ENCODE peak calls at places on chromosomes 2 and 18, in four cellular contexts. T is NCI-H2081, W is activated T-cell treated with anti-CD3 and anti-CD28 coated beads for 24 hours, I is epithelial cell of proximal tubule. M is an unnamed sample.

GRCh38 chr2:36659872-36660312 is 36.6 kb upstream of the VIT start:
- DNase-seq in W (no peak), I (no peak), T (no peak), M (peak; percentile 28)

GRCh38 chr18:55455938-55456337 is 132.1 kb downstream of the TCF4 start:
- DNase-seq in I (no peak), T (peak; percentile 47), W (no peak), M (no peak)

GRCh38 chr2:217691920-217692666 is 310.7 kb downstream of the TNS1 start:
- DNase-seq in W (no peak), I (no peak), T (no peak), M (no peak)

GRCh38 chr2:148273158-148273691 is 252.3 kb downstream of the MBD5 start:
- DNase-seq in T (no peak), I (peak; percentile 91), W (no peak), M (no peak)

GRCh38 chr2:60867848-60868247 is 13.5 kb upstream of the REL start:
- DNase-seq in I (no peak), W (no peak), T (no peak), M (no peak)

GRCh38 chr2:168233726-168234406 is 13.5 kb downstream of the STK39 start:
- DNase-seq in W (no peak), I (no peak), T (no peak), M (no peak)

GRCh38 chr2:15811367-15811766 is 129.0 kb upstream of the MYCN start:
- DNase-seq in W (no peak), T (no peak), I (peak; percentile 36), M (no peak)

GRCh38 chr18:23231340-23232021 is 96.2 kb downstream of the CABLES1 start:
- DNase-seq in T (no peak), I (peak; percentile 69), W (peak; percentile 68), M (peak; percentile 93)

GRCh38 chr2:142675398-142675797 is 202.1 kb upstream of the KYNU start:
- DNase-seq in W (no peak), I (no peak), T (no peak), M (peak; percentile 29)

GRCh38 chr2:28471214-28471613 is 24.6 kb upstream of the PLB1 start:
- DNase-seq in T (no peak), I (no peak), W (no peak), M (no peak)

GRCh38 chr2:120844098-120844738 is 108.5 kb downstream of the GLI2 start:
- DNase-seq in I (no peak), T (no peak), W (no peak), M (peak; percentile 74)

GRCh38 chr2:20093263-20094141 is 42.1 kb upstream of the LAPTM4A start:
- DNase-seq in I (no peak), W (no peak), T (peak; percentile 32), M (peak; percentile 87)

GRCh38 chr18:38038242-38038641 is 472.6 kb upstream of the CELF4 start:
- DNase-seq in T (no peak), W (no peak), I (no peak), M (no peak)

GRCh38 chr2:10229462-10230099 is 73.1 kb upstream of the HPCAL1 start:
- DNase-seq in T (no peak), W (no peak), I (no peak), M (no peak)

GRCh38 chr2:238921681-238922319 is 73.9 kb downstream of the TWIST2 start:
- DNase-seq in W (no peak), I (no peak), T (no peak), M (no peak)

GRCh38 chr18:48345596-48345995 is 63.6 kb downstream of the ZBTB7C start:
- DNase-seq in I (no peak), W (no peak), T (peak; percentile 27), M (peak; percentile 59)

GRCh38 chr18:55555628-55556027 is 32.4 kb downstream of the TCF4 start:
- DNase-seq in I (no peak), W (no peak), T (no peak), M (no peak)

GRCh38 chr2:109212836-109213563 is 84.0 kb downstream of the SH3RF3 start:
- DNase-seq in T (no peak), I (no peak), W (no peak), M (no peak)

GRCh38 chr2:239154971-239155805 is 245.6 kb downstream of the HDAC4 start:
- DNase-seq in W (no peak), I (no peak), T (no peak), M (no peak)

GRCh38 chr2:237892478-237892877 is 33.1 kb downstream of the RAMP1 start:
- DNase-seq in I (no peak), T (no peak), W (no peak), M (no peak)

GRCh38 chr2:208062113-208062512 is 36.8 kb upstream of the PLEKHM3 start:
- DNase-seq in T (peak; percentile 22), W (no peak), I (no peak), M (no peak)

M was measured in foreskin fibroblast.